ENCODE peak calls at places on chromosomes 3 and 15, in four cellular contexts. L is PC-3, K is SK-N-SH, I is HCT116. P is an unnamed sample.

GRCh38 chr15:57053470-57053869 is 135.0 kb downstream of the TCF12 start:
- DNase-seq in I (no peak), K (no peak), L (no peak), P (no peak)

GRCh38 chr15:66941791-66942190 is 123.6 kb upstream of the SMAD3 start:
- DNase-seq in L (no peak), K (no peak), I (no peak), P (no peak)

GRCh38 chr3:69542265-69543079 is 156.6 kb upstream of the FRMD4B start:
- DNase-seq in L (no peak), I (no peak), K (peak), P (peak)

GRCh38 chr3:111112913-111113312 is 41.3 kb downstream of the NECTIN3 start:
- DNase-seq in K (no peak), I (no peak), L (no peak), P (peak)

GRCh38 chr15:62138124-62138523 is 27.0 kb downstream of the C2CD4B start:
- DNase-seq in L (peak), K (no peak), I (no peak), P (no peak)

GRCh38 chr3:20668411-20668810 is 482.4 kb upstream of the SGO1 start:
- DNase-seq in L (peak), I (no peak), K (peak), P (peak)

GRCh38 chr15:59244337-59244736 is 37.7 kb downstream of the LDHAL6B start:
- DNase-seq in K (no peak), I (no peak), L (no peak), P (no peak)

GRCh38 chr15:56919708-56920637 is 1.5 kb downstream of the TCF12 start:
- DNase-seq in L (peak), K (no peak), I (no peak), P (peak)

GRCh38 chr3:157618075-157618760 is 115.0 kb upstream of the VEPH1 start:
- DNase-seq in K (peak), L (peak), I (peak), P (peak)

GRCh38 chr3:44624696-44625528 is at the start of gene ZNF197:
- DNase-seq in L (peak), K (peak), I (peak), P (peak)

DNA sequence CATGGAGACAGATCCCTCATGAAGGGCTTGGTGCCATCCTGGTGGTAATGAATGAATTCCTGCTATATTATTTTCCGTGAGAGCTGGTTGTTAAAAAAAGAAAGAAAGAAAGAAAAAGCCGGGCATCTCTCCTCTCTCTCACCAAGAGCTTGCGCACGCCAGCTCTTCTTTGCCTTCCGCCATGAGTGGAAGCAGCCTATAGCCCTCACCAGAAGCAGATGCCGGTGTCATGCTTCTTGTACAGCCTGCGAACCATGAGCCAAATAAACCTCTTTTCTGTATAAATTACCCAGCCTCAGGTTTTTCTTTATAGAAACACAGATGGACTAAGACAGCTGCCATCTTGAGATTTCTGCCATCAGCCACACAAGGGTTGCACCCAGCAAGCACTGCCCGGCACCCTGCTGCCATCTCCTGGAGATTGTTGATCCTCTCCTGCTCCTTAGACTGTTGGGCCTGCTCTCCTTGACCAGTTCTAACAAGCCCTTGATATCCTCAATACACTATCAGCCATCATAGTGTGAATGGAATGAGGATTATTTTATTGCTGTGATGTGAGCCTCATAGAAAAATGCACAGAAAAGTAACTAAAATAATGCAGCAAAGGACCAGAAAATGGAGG is 3.5 kb upstream of the AHSG start:
- DNase-seq in L (peak), I (peak), K (no peak), P (no peak)
- TF ChIP-seq CTCF in L (peak), I (peak), K (peak), P (no peak)

GRCh38 chr3:50612973-50613851 is 1.6 kb upstream of the CISH start:
- DNase-seq in L (no peak), K (no peak), I (no peak), P (no peak)

GRCh38 chr3:50610181-50610971 is 1.2 kb downstream of the CISH start:
- DNase-seq in L (no peak), I (no peak), K (no peak), P (no peak)

GRCh38 chr3:50612234-50612972 is 829 bp upstream of the CISH start:
- DNase-seq in I (no peak), K (no peak), L (no peak), P (no peak)

GRCh38 chr3:50610992-50611463 is 546 bp downstream of the CISH start:
- DNase-seq in L (no peak), I (no peak), K (peak), P (no peak)

GRCh38 chr3:50611464-50612233 is at the start of gene CISH:
- DNase-seq in I (no peak), L (peak), K (peak), P (peak)
- H3K9ac ChIP-seq in I (peak), L (peak), K (peak), P (no peak)

GRCh38 chr3:60434945-60435344 is 816.3 kb downstream of the FHIT start:
- DNase-seq in K (no peak), L (no peak), I (no peak), P (no peak)
- TF ChIP-seq EZH2phosphoT487 in K (no peak), L (no peak), I (no peak), P (no peak)

GRCh38 chr15:77907824-77908751 is 169.4 kb downstream of the TBC1D2B start:
- DNase-seq in I (peak), L (peak), K (no peak), P (peak)
- TF ChIP-seq CTCF in I (peak), L (peak), K (no peak), P (no peak)

DNA sequence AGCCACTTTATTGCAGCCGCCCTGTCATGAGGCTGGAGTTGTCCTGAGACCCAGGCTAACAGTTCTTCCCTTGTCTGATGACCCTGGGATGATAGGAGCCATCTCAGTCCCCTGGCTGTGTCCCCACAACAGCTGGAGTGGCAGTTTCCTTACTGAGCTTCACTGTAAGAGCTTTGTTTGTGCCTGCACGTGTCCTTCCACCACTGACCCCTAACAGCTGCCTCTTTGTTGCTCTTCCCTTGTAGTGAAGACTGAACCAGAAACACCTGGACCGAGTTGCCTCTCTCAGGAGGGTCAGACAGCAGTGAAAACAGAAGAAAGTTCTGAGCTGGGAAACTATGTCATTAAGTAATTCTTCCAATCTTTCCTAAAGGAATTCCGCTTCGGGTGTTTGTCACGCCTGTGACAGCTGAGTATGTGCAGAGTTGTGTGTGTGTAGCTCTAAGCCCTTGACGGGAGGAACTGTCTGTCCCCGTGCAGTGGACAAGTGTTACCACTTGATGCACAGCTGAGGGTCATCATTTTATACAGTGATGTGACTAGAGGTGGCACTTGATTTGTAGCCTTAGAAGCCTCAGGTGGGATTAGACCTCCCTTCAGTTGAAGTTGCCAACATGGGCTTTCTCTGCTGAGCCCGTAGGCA is 25.0 kb downstream of the MAP6D1 start:
- DNase-seq in L (no peak), I (no peak), K (no peak), P (no peak)
- H3K9ac ChIP-seq in L (no peak), I (no peak), K (no peak), P (no peak)

GRCh38 chr15:24683736-24684135 is 8.2 kb downstream of the NPAP1 start:
- DNase-seq in L (no peak), I (no peak), K (no peak), P (no peak)
- TF ChIP-seq EZH2phosphoT487 in L (no peak), I (no peak), K (no peak), P (no peak)